ENCODE peak calls at places on chromosomes 3 and 15, in eight cellular contexts. Q is neuronal stem cell; D is central memory CD4-positive, alpha-beta T cell; R is nucleus accumbens; K is sciatic nerve; C is NCI-H187; N is A549; E is naive thymus-derived CD8-positive, alpha-beta T cell. Z is an unnamed sample.

GRCh38 chr3:146037697-146038096 is 123.3 kb downstream of the PLOD2 start:
- DNase-seq in E (no peak), Q (no peak), N (no peak), R (no peak), D (no peak), C (no peak), K (no peak), Z (no peak)

GRCh38 chr3:148513066-148513671 is 184.5 kb upstream of the AGTR1 start:
- DNase-seq in N (peak; percentile 4), E (no peak), D (no peak), C (no peak), K (no peak), Q (no peak), R (no peak), Z (no peak)

GRCh38 chr3:24154003-24154695 is 209.1 kb downstream of the NR1D2 start:
- DNase-seq in C (no peak), D (no peak), K (no peak), Q (no peak), R (no peak), E (no peak), N (no peak), Z (no peak)

GRCh38 chr3:105085506-105085905 is 281.2 kb upstream of the ALCAM start:
- DNase-seq in K (no peak), E (no peak), Q (no peak), D (no peak), R (no peak), N (no peak), C (no peak), Z (no peak)

GRCh38 chr3:43522702-43523362 is 99.0 kb downstream of the ANO10 start:
- DNase-seq in D (no peak), E (no peak), C (no peak), K (no peak), N (peak; percentile 1), Q (no peak), R (no peak), Z (no peak)

GRCh38 chr15:34301058-34301457 is 36.5 kb downstream of the SLC12A6 start:
- DNase-seq in E (no peak), R (no peak), Q (no peak), D (no peak), C (no peak), N (no peak), K (no peak), Z (no peak)

GRCh38 chr15:40511472-40512133 is 40.8 kb downstream of the CHST14 start:
- DNase-seq in K (peak; percentile 80), D (peak; percentile 13), Q (no peak), C (no peak), E (peak; percentile 8), R (no peak), N (peak; percentile 18), Z (no peak)

GRCh38 chr15:29064290-29064689 is 178.5 kb downstream of the APBA2 start:
- DNase-seq in Q (no peak), E (no peak), N (no peak), D (no peak), K (no peak), C (no peak), R (no peak), Z (no peak)

GRCh38 chr3:142987080-142987700 is 14.2 kb upstream of the U2SURP start:
- DNase-seq in K (no peak), E (peak; percentile 50), D (peak; percentile 38), R (no peak), Q (no peak), C (peak; percentile 12), N (peak; percentile 50), Z (no peak)

GRCh38 chr3:123914829-123915228 is 30.7 kb upstream of the MYLK start:
- DNase-seq in D (no peak), R (no peak), E (no peak), C (no peak), Q (no peak), K (no peak), N (peak; percentile 11), Z (no peak)

GRCh38 chr15:85485956-85486567 is 105.7 kb downstream of the AKAP13 start:
- DNase-seq in N (peak; percentile 84), D (peak; percentile 65), K (no peak), Q (peak; percentile 75), E (peak; percentile 69), R (no peak), C (no peak), Z (peak; percentile 13)

GRCh38 chr3:135927170-135927569 is 38.4 kb upstream of the PPP2R3A start:
- DNase-seq in D (no peak), N (no peak), C (no peak), R (no peak), E (no peak), K (no peak), Q (no peak), Z (no peak)

GRCh38 chr3:126558336-126559071 is at the start of gene C3orf22:
- DNase-seq in R (no peak), Q (no peak), C (no peak), N (no peak), E (no peak), K (peak; percentile 44), D (no peak), Z (no peak)

GRCh38 chr3:124627501-124627908 is 102.7 kb upstream of the UMPS start:
- DNase-seq in C (no peak), Q (no peak), R (no peak), K (no peak), E (no peak), D (no peak), N (no peak), Z (no peak)

GRCh38 chr3:133833880-133834620 is 28.4 kb downstream of the SRPRB start:
- DNase-seq in R (no peak), K (no peak), D (no peak), C (no peak), E (no peak), Q (no peak), N (no peak), Z (no peak)

GRCh38 chr3:31934866-31935265 is 46.2 kb downstream of the OSBPL10 start:
- DNase-seq in R (no peak), N (no peak), K (no peak), D (no peak), E (no peak), C (no peak), Q (no peak), Z (no peak)

GRCh38 chr3:45078910-45079522 is 52.9 kb downstream of the CLEC3B start:
- DNase-seq in R (no peak), E (no peak), D (no peak), K (no peak), C (no peak), Q (no peak), N (peak; percentile 46), Z (no peak)

Z was measured in T-cell.